ENCODE peak calls at places on chromosomes 13 and 19, in eight cellular contexts. E, V, L, H, P, X, F and J are unnamed samples.

GRCh38 chr19:47381653-47382279 is 32.7 kb downstream of the DHX34 start:
- DNase-seq in X (no peak), V (no peak), H (no peak), L (no peak), F (no peak), E (no peak), P (peak; percentile 61), J (no peak)

GRCh38 chr19:17803264-17803896 is 8.4 kb downstream of the B3GNT3 start:
- DNase-seq in H (no peak), X (no peak), F (no peak), P (no peak), E (no peak), V (no peak), L (no peak), J (no peak)

GRCh38 chr13:26540319-26540718 is 17.2 kb upstream of the WASF3 start:
- DNase-seq in P (no peak), F (no peak), E (no peak), L (no peak), H (no peak), V (no peak), X (no peak), J (peak; percentile 5)

GRCh38 chr13:77596777-77597176 is 61.3 kb downstream of the SCEL start:
- DNase-seq in L (no peak), P (no peak), X (no peak), V (no peak), E (no peak), H (no peak), F (no peak), J (no peak)

GRCh38 chr13:76210262-76210661 is 574.1 kb downstream of the LMO7 start:
- DNase-seq in P (no peak), E (peak; percentile 9), V (no peak), X (no peak), F (peak; percentile 55), H (no peak), L (no peak), J (no peak)

GRCh38 chr13:28471408-28471807 is 23.5 kb downstream of the FLT1 start:
- DNase-seq in P (no peak), F (no peak), L (no peak), X (no peak), V (no peak), E (no peak), H (no peak), J (no peak)

GRCh38 chr19:48348039-48348438 is 15.7 kb downstream of the TMEM143 start:
- DNase-seq in F (no peak), H (no peak), L (no peak), X (no peak), E (peak; percentile 27), V (no peak), P (no peak), J (no peak)

GRCh38 chr13:72313546-72313945 is 413.9 kb downstream of the MZT1 start:
- DNase-seq in P (no peak), E (no peak), X (no peak), H (no peak), F (no peak), L (no peak), V (no peak), J (no peak)

GRCh38 chr13:40922437-40923040 is 96.6 kb downstream of the ELF1 start:
- DNase-seq in V (no peak), L (no peak), F (no peak), X (no peak), E (peak; percentile 12), P (no peak), H (peak; percentile 21), J (no peak)